ENCODE peak calls at places on chromosomes 16 and 17, in six cellular contexts. One of them, this sample, is unnamed.

GRCh38 chr16:86515420-86515779 is 5.1 kb downstream of the FOXF1 start:
- DNase-seq in fibroblast of pulmonary artery: no peak
- DNase-seq in OCI-LY7: no peak
- DNase-seq in AG04450: no peak
- DNase-seq in omental fat pad: no peak
- DNase-seq in fibroblast of mammary gland: no peak
- DNase-seq in this sample: no peak

GRCh38 chr17:81641825-81642489 is 5.0 kb downstream of the TSPAN10 start:
- DNase-seq in OCI-LY7: no peak
- DNase-seq in AG04450: peak
- DNase-seq in omental fat pad: no peak
- DNase-seq in fibroblast of mammary gland: peak
- DNase-seq in fibroblast of pulmonary artery: peak
- DNase-seq in this sample: no peak

GRCh38 chr16:25174285-25174684 is 42.5 kb upstream of the AQP8 start:
- DNase-seq in fibroblast of pulmonary artery: no peak
- DNase-seq in omental fat pad: no peak
- DNase-seq in AG04450: no peak
- DNase-seq in fibroblast of mammary gland: no peak
- DNase-seq in OCI-LY7: no peak
- DNase-seq in this sample: no peak

GRCh38 chr16:74736531-74737157 is 36.0 kb upstream of the MLKL start:
- DNase-seq in fibroblast of pulmonary artery: no peak
- DNase-seq in OCI-LY7: no peak
- DNase-seq in fibroblast of mammary gland: peak
- DNase-seq in omental fat pad: no peak
- DNase-seq in AG04450: no peak
- DNase-seq in this sample: no peak

GRCh38 chr16:12120331-12120981 is 143.9 kb downstream of the SNX29 start:
- DNase-seq in OCI-LY7: no peak
- DNase-seq in fibroblast of pulmonary artery: peak
- DNase-seq in omental fat pad: no peak
- DNase-seq in fibroblast of mammary gland: peak
- DNase-seq in AG04450: no peak
- DNase-seq in this sample: peak

GRCh38 chr17:32335647-32336046 is 6.3 kb downstream of the C17orf75 start:
- DNase-seq in AG04450: peak
- DNase-seq in fibroblast of pulmonary artery: peak
- DNase-seq in fibroblast of mammary gland: peak
- DNase-seq in OCI-LY7: no peak
- DNase-seq in omental fat pad: no peak
- DNase-seq in this sample: no peak

GRCh38 chr17:27086526-27086925 is 207.4 kb upstream of the WSB1 start:
- DNase-seq in fibroblast of pulmonary artery: no peak
- DNase-seq in OCI-LY7: no peak
- DNase-seq in fibroblast of mammary gland: no peak
- DNase-seq in omental fat pad: no peak
- DNase-seq in AG04450: no peak
- DNase-seq in this sample: no peak

GRCh38 chr17:263773-264172 is 82.3 kb upstream of the DOC2B start:
- DNase-seq in fibroblast of mammary gland: no peak
- DNase-seq in omental fat pad: no peak
- DNase-seq in fibroblast of pulmonary artery: no peak
- DNase-seq in AG04450: no peak
- DNase-seq in OCI-LY7: no peak
- DNase-seq in this sample: no peak

GRCh38 chr16:88743693-88744519 is 37.6 kb downstream of the CTU2 start:
- DNase-seq in omental fat pad: peak
- DNase-seq in fibroblast of mammary gland: peak
- DNase-seq in OCI-LY7: peak
- DNase-seq in AG04450: no peak
- DNase-seq in fibroblast of pulmonary artery: peak
- DNase-seq in this sample: peak

DNA sequence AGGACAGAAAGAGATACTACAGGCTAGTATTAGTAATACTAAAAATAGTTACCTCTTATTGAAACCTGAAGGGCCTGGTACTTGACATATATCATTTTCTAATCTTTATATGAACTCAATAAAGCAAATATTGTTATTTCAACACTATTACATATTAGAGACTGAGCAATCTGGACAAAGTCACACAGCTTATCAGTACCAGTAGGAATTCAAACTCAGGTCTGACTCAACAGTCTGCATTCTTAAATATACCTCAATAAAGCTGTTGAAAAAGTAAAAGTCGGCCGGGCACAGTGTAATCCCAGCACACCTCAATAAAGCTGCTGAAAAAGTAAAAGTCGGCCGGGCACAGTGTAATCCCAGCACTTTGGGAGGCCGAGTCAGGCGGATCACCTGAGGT is 67.4 kb downstream of the KANSL1 start:
- DNase-seq in OCI-LY7: no peak
- DNase-seq in AG04450: no peak
- DNase-seq in omental fat pad: no peak
- DNase-seq in fibroblast of pulmonary artery: peak
- DNase-seq in fibroblast of mammary gland: no peak
- DNase-seq in this sample: no peak
- TF ChIP-seq CTCF in OCI-LY7: no peak
- TF ChIP-seq CTCF in AG04450: no peak
- TF ChIP-seq CTCF in omental fat pad: no peak
- TF ChIP-seq CTCF in fibroblast of pulmonary artery: no peak
- TF ChIP-seq CTCF in fibroblast of mammary gland: no peak
- TF ChIP-seq CTCF in this sample: no peak

DNA sequence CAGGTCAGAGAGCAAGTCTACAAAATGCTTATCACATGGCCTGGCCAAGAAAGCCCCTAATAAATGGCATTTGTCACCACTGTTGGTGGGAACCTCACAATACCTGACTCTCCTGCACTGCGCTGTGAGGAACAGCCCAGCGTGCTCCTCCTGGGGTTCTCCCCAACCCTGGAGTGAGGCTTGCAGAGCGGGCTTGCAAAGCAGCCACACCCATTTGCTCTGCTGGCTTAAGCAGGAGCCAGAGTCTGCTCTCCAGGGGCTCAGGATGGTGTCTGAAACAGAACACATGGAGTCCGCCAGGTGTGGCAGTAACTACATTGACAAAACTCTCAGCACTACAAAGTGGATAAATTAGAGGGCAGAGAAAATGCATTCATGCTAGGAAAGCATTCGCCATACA is 331.0 kb upstream of the CCL2 start:
- DNase-seq in OCI-LY7: no peak
- DNase-seq in omental fat pad: no peak
- DNase-seq in fibroblast of pulmonary artery: no peak
- DNase-seq in fibroblast of mammary gland: no peak
- DNase-seq in AG04450: no peak
- DNase-seq in this sample: no peak
- TF ChIP-seq CTCF in OCI-LY7: no peak
- TF ChIP-seq CTCF in omental fat pad: no peak
- TF ChIP-seq CTCF in fibroblast of pulmonary artery: no peak
- TF ChIP-seq CTCF in fibroblast of mammary gland: no peak
- TF ChIP-seq CTCF in AG04450: no peak
- TF ChIP-seq CTCF in this sample: no peak

GRCh38 chr16:4655801-4656200 is 31.2 kb downstream of the MGRN1 start:
- DNase-seq in omental fat pad: no peak
- DNase-seq in fibroblast of mammary gland: no peak
- DNase-seq in fibroblast of pulmonary artery: no peak
- DNase-seq in AG04450: no peak
- DNase-seq in OCI-LY7: no peak
- DNase-seq in this sample: no peak

GRCh38 chr16:4654946-4655590 is 30.4 kb downstream of the MGRN1 start:
- DNase-seq in fibroblast of pulmonary artery: no peak
- DNase-seq in omental fat pad: no peak
- DNase-seq in AG04450: no peak
- DNase-seq in fibroblast of mammary gland: no peak
- DNase-seq in OCI-LY7: no peak
- DNase-seq in this sample: no peak

GRCh38 chr16:4656221-4656620 is 31.6 kb downstream of the MGRN1 start:
- DNase-seq in fibroblast of mammary gland: no peak
- DNase-seq in AG04450: no peak
- DNase-seq in fibroblast of pulmonary artery: no peak
- DNase-seq in omental fat pad: no peak
- DNase-seq in OCI-LY7: no peak
- DNase-seq in this sample: no peak

GRCh38 chr16:4653981-4654380 is 29.4 kb downstream of the MGRN1 start:
- DNase-seq in AG04450: no peak
- DNase-seq in omental fat pad: no peak
- DNase-seq in OCI-LY7: no peak
- DNase-seq in fibroblast of pulmonary artery: peak
- DNase-seq in fibroblast of mammary gland: no peak
- DNase-seq in this sample: no peak

GRCh38 chr16:4654387-4654901 is 29.8 kb downstream of the MGRN1 start:
- DNase-seq in AG04450: no peak
- DNase-seq in fibroblast of mammary gland: no peak
- DNase-seq in OCI-LY7: no peak
- DNase-seq in fibroblast of pulmonary artery: no peak
- DNase-seq in omental fat pad: no peak
- DNase-seq in this sample: no peak
- TF ChIP-seq CTCF in AG04450: no peak
- TF ChIP-seq CTCF in fibroblast of mammary gland: no peak
- TF ChIP-seq CTCF in OCI-LY7: no peak
- TF ChIP-seq CTCF in fibroblast of pulmonary artery: no peak
- TF ChIP-seq CTCF in omental fat pad: no peak
- TF ChIP-seq CTCF in this sample: no peak

DNA sequence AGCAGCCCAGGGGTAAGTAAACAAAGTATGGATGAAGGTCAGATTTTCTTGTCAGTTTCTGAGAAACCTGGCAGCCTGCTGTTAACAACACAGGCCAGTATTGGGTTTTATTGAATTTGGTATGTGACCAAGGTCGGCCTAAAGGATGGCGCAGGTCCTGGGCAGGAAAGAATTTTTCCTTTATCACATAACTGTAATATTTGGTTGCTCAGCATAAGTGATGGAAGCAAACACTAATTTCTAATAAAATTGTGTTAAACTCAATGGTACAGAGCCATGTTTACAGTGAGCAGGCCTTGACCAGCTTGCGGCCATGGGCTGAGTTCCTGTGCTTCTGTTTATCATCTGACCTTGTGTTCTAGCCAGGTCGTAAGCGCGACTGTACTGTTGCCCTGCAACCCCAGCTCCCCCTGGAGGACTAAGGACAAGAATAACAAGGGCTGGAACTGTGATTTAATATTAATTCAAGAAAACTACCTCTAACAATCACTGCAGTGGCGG is 10.5 kb downstream of the POLDIP2 start:
- DNase-seq in omental fat pad: no peak
- DNase-seq in fibroblast of pulmonary artery: no peak
- DNase-seq in AG04450: no peak
- DNase-seq in fibroblast of mammary gland: no peak
- DNase-seq in OCI-LY7: no peak
- DNase-seq in this sample: no peak
- TF ChIP-seq CTCF in omental fat pad: no peak
- TF ChIP-seq CTCF in fibroblast of pulmonary artery: peak
- TF ChIP-seq CTCF in AG04450: peak
- TF ChIP-seq CTCF in fibroblast of mammary gland: peak
- TF ChIP-seq CTCF in OCI-LY7: peak
- TF ChIP-seq CTCF in this sample: no peak

GRCh38 chr17:17498606-17499301 is 2.6 kb upstream of the RASD1 start:
- DNase-seq in fibroblast of mammary gland: no peak
- DNase-seq in fibroblast of pulmonary artery: no peak
- DNase-seq in omental fat pad: no peak
- DNase-seq in OCI-LY7: no peak
- DNase-seq in AG04450: no peak
- DNase-seq in this sample: no peak

GRCh38 chr17:17496189-17497064 is at the start of gene RASD1:
- DNase-seq in omental fat pad: peak
- DNase-seq in OCI-LY7: peak
- DNase-seq in fibroblast of pulmonary artery: peak
- DNase-seq in fibroblast of mammary gland: peak
- DNase-seq in AG04450: peak
- DNase-seq in this sample: peak

GRCh38 chr17:17495448-17496188 is 577 bp downstream of the RASD1 start:
- DNase-seq in OCI-LY7: no peak
- DNase-seq in AG04450: no peak
- DNase-seq in fibroblast of pulmonary artery: peak
- DNase-seq in fibroblast of mammary gland: peak
- DNase-seq in omental fat pad: no peak
- DNase-seq in this sample: peak

GRCh38 chr17:17497845-17498520 is 1.8 kb upstream of the RASD1 start:
- DNase-seq in omental fat pad: no peak
- DNase-seq in OCI-LY7: no peak
- DNase-seq in fibroblast of mammary gland: no peak
- DNase-seq in fibroblast of pulmonary artery: no peak
- DNase-seq in AG04450: no peak
- DNase-seq in this sample: no peak

GRCh38 chr17:17497065-17497844 is 1.1 kb upstream of the RASD1 start:
- DNase-seq in fibroblast of pulmonary artery: no peak
- DNase-seq in AG04450: no peak
- DNase-seq in omental fat pad: no peak
- DNase-seq in OCI-LY7: no peak
- DNase-seq in fibroblast of mammary gland: no peak
- DNase-seq in this sample: no peak
- TF ChIP-seq CTCF in fibroblast of pulmonary artery: no peak
- TF ChIP-seq CTCF in AG04450: no peak
- TF ChIP-seq CTCF in omental fat pad: no peak
- TF ChIP-seq CTCF in OCI-LY7: peak
- TF ChIP-seq CTCF in fibroblast of mammary gland: no peak
- TF ChIP-seq CTCF in this sample: no peak

GRCh38 chr17:61462734-61463067 is 10.5 kb downstream of the TBX4 start:
- DNase-seq in omental fat pad: no peak
- DNase-seq in AG04450: no peak
- DNase-seq in OCI-LY7: no peak
- DNase-seq in fibroblast of pulmonary artery: no peak
- DNase-seq in fibroblast of mammary gland: no peak
- DNase-seq in this sample: no peak

GRCh38 chr17:61461586-61461966 is 9.4 kb downstream of the TBX4 start:
- DNase-seq in omental fat pad: no peak
- DNase-seq in fibroblast of mammary gland: no peak
- DNase-seq in fibroblast of pulmonary artery: no peak
- DNase-seq in OCI-LY7: no peak
- DNase-seq in AG04450: no peak
- DNase-seq in this sample: no peak

GRCh38 chr17:61464121-61464905 is 12.1 kb downstream of the TBX4 start:
- DNase-seq in fibroblast of mammary gland: no peak
- DNase-seq in fibroblast of pulmonary artery: no peak
- DNase-seq in AG04450: no peak
- DNase-seq in omental fat pad: no peak
- DNase-seq in OCI-LY7: no peak
- DNase-seq in this sample: no peak

GRCh38 chr17:61461967-61462733 is 9.9 kb downstream of the TBX4 start:
- DNase-seq in OCI-LY7: no peak
- DNase-seq in omental fat pad: no peak
- DNase-seq in AG04450: no peak
- DNase-seq in fibroblast of mammary gland: no peak
- DNase-seq in fibroblast of pulmonary artery: peak
- DNase-seq in this sample: no peak

GRCh38 chr17:61463068-61463980 is 11.1 kb downstream of the TBX4 start:
- DNase-seq in omental fat pad: no peak
- DNase-seq in OCI-LY7: no peak
- DNase-seq in AG04450: no peak
- DNase-seq in fibroblast of pulmonary artery: no peak
- DNase-seq in fibroblast of mammary gland: no peak
- DNase-seq in this sample: no peak
- TF ChIP-seq CTCF in omental fat pad: no peak
- TF ChIP-seq CTCF in OCI-LY7: peak
- TF ChIP-seq CTCF in AG04450: peak
- TF ChIP-seq CTCF in fibroblast of pulmonary artery: peak
- TF ChIP-seq CTCF in fibroblast of mammary gland: no peak
- TF ChIP-seq CTCF in this sample: no peak

DNA sequence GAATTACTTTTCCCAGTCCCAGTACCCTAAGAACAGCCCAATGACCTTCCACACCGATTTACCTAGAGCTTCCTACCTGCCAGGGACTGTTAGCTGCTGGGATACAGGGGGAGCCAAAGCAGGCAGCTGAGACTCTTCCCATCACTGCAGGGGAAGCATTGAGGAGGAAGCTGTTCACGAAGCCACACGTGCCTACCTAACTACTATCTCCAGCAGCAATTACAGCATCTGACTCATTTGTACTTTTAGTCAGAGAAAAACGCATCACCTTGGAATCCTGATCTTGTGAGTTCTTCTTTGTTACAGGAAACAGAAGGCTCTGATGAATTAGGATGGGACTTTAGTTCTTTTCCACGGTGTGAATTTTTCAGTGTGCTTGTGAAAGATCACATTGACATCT is 113.7 kb upstream of the DHX40 start:
- DNase-seq in OCI-LY7: no peak
- DNase-seq in AG04450: no peak
- DNase-seq in fibroblast of mammary gland: peak
- DNase-seq in omental fat pad: no peak
- DNase-seq in fibroblast of pulmonary artery: peak
- DNase-seq in this sample: no peak
- TF ChIP-seq CTCF in OCI-LY7: no peak
- TF ChIP-seq CTCF in AG04450: no peak
- TF ChIP-seq CTCF in fibroblast of mammary gland: no peak
- TF ChIP-seq CTCF in omental fat pad: no peak
- TF ChIP-seq CTCF in fibroblast of pulmonary artery: no peak
- TF ChIP-seq CTCF in this sample: no peak